ENCODE peak calls at places on chromosomes 1 and 21, in five cellular contexts. One of them, this sample, is unnamed.
A peak's percentile ranks its signal among the peaks of the same experiment; 100 is the strongest.

GRCh38 chr1:31568895-31569655 is 7.2 kb upstream of the TINAGL1 start:
- DNase-seq in Caco-2: no peak
- DNase-seq in right cardiac atrium: peak; percentile 84
- DNase-seq in CD8-positive, alpha-beta T cell: no peak
- DNase-seq in GM23248: no peak
- DNase-seq in this sample: peak; percentile 73

GRCh38 chr21:43808832-43809251 is 19.5 kb downstream of the RRP1 start:
- DNase-seq in CD8-positive, alpha-beta T cell: no peak
- DNase-seq in GM23248: no peak
- DNase-seq in right cardiac atrium: peak; percentile 45
- DNase-seq in Caco-2: no peak
- DNase-seq in this sample: no peak

GRCh38 chr1:4380564-4381168 is 273.7 kb upstream of the AJAP1 start:
- DNase-seq in right cardiac atrium: no peak
- DNase-seq in GM23248: no peak
- DNase-seq in CD8-positive, alpha-beta T cell: no peak
- DNase-seq in Caco-2: no peak
- DNase-seq in this sample: no peak

GRCh38 chr1:30887485-30888315 is 20.9 kb downstream of the SDC3 start:
- DNase-seq in GM23248: peak; percentile 71
- DNase-seq in right cardiac atrium: peak; percentile 25
- DNase-seq in CD8-positive, alpha-beta T cell: no peak
- DNase-seq in Caco-2: no peak
- DNase-seq in this sample: no peak

GRCh38 chr21:18387994-18388393 is 15.6 kb downstream of the TMPRSS15 start:
- DNase-seq in GM23248: no peak
- DNase-seq in CD8-positive, alpha-beta T cell: no peak
- DNase-seq in Caco-2: no peak
- DNase-seq in right cardiac atrium: no peak
- DNase-seq in this sample: no peak

GRCh38 chr1:236603896-236604217 is 459 bp downstream of the HEATR1 start:
- DNase-seq in right cardiac atrium: no peak
- DNase-seq in CD8-positive, alpha-beta T cell: no peak
- DNase-seq in GM23248: peak; percentile 66
- DNase-seq in Caco-2: no peak
- DNase-seq in this sample: no peak

GRCh38 chr1:154802336-154803003 is 67.6 kb downstream of the KCNN3 start:
- DNase-seq in Caco-2: no peak
- DNase-seq in CD8-positive, alpha-beta T cell: no peak
- DNase-seq in GM23248: no peak
- DNase-seq in right cardiac atrium: no peak
- DNase-seq in this sample: no peak

GRCh38 chr21:42212261-42212660 is 6.7 kb upstream of the ABCG1 start:
- DNase-seq in right cardiac atrium: no peak
- DNase-seq in Caco-2: no peak
- DNase-seq in CD8-positive, alpha-beta T cell: no peak
- DNase-seq in GM23248: no peak
- DNase-seq in this sample: no peak

GRCh38 chr21:41422546-41423372 is 3.3 kb upstream of the MX1 start:
- DNase-seq in Caco-2: no peak
- DNase-seq in right cardiac atrium: no peak
- DNase-seq in CD8-positive, alpha-beta T cell: no peak
- DNase-seq in GM23248: no peak
- DNase-seq in this sample: no peak

GRCh38 chr1:177274687-177275211 is 104.0 kb downstream of the BRINP2 start:
- DNase-seq in GM23248: peak; percentile 79
- DNase-seq in Caco-2: no peak
- DNase-seq in right cardiac atrium: peak; percentile 59
- DNase-seq in CD8-positive, alpha-beta T cell: no peak
- DNase-seq in this sample: peak; percentile 44

GRCh38 chr1:41329662-41330587 is 31.3 kb upstream of the FOXO6 start:
- DNase-seq in CD8-positive, alpha-beta T cell: no peak
- DNase-seq in GM23248: no peak
- DNase-seq in Caco-2: no peak
- DNase-seq in right cardiac atrium: no peak
- DNase-seq in this sample: no peak

GRCh38 chr21:14995695-14996490 is 68.9 kb downstream of the NRIP1 start:
- DNase-seq in CD8-positive, alpha-beta T cell: no peak
- DNase-seq in GM23248: peak; percentile 45
- DNase-seq in Caco-2: no peak
- DNase-seq in right cardiac atrium: peak; percentile 63
- DNase-seq in this sample: peak; percentile 75

DNA sequence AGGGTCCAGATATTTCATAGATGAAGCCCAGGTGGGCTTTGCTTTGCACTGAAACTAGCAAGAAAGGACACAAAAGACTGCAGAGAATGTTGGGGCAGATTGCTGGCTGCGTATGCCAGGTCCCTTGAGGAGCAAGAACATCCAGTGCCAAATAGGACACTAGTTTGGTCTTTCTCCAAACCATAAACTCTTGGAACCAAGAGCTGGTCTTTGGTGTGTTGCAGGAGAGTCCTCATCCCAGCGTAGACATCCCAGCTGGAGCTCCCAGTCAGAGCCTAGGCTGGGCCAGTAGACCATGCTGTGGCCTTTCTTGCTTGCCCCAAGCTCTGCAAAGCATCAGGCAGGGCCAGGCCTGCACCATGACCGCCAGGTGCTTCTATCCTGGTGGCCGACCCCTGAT is 87.5 kb downstream of the ATP5PO start:
- DNase-seq in CD8-positive, alpha-beta T cell: no peak
- DNase-seq in right cardiac atrium: peak; percentile 68
- DNase-seq in Caco-2: no peak
- DNase-seq in GM23248: no peak
- DNase-seq in this sample: no peak
- H3K4me1 ChIP-seq in CD8-positive, alpha-beta T cell: no peaks in the 10 kb centered on the region
- H3K4me1 ChIP-seq in right cardiac atrium: peaks cover 4% of the 10 kb centered on the region
- H3K4me1 ChIP-seq in Caco-2: no peaks in the 10 kb centered on the region
- H3K4me1 ChIP-seq in GM23248: peaks cover 24% of the 10 kb centered on the region
- H3K4me1 ChIP-seq in this sample: peaks cover 14% of the 10 kb centered on the region

GRCh38 chr1:2474104-2474787 is 1.8 kb upstream of the PLCH2 start:
- DNase-seq in CD8-positive, alpha-beta T cell: no peak
- DNase-seq in right cardiac atrium: no peak
- DNase-seq in GM23248: no peak
- DNase-seq in Caco-2: no peak
- DNase-seq in this sample: no peak
- H3K4me1 ChIP-seq in CD8-positive, alpha-beta T cell: no peaks in the 10 kb centered on the region
- H3K4me1 ChIP-seq in right cardiac atrium: no peaks in the 10 kb centered on the region
- H3K4me1 ChIP-seq in GM23248: no peaks in the 10 kb centered on the region
- H3K4me1 ChIP-seq in Caco-2: peaks cover 6% of the 10 kb centered on the region
- H3K4me1 ChIP-seq in this sample: no peaks in the 10 kb centered on the region

GRCh38 chr1:201156346-201156745 is 2.1 kb upstream of the TMEM9 start:
- DNase-seq in Caco-2: no peak
- DNase-seq in right cardiac atrium: no peak
- DNase-seq in GM23248: no peak
- DNase-seq in CD8-positive, alpha-beta T cell: no peak
- DNase-seq in this sample: no peak
- H3K4me1 ChIP-seq in Caco-2: peaks cover 12% of the 10 kb centered on the region
- H3K4me1 ChIP-seq in right cardiac atrium: peaks cover 6% of the 10 kb centered on the region
- H3K4me1 ChIP-seq in GM23248: peaks cover 8% of the 10 kb centered on the region
- H3K4me1 ChIP-seq in CD8-positive, alpha-beta T cell: peaks cover 16% of the 10 kb centered on the region
- H3K4me1 ChIP-seq in this sample: peaks cover 12% of the 10 kb centered on the region

GRCh38 chr1:230425252-230426061 is 675 bp downstream of the PGBD5 start:
- DNase-seq in CD8-positive, alpha-beta T cell: no peak
- DNase-seq in right cardiac atrium: no peak
- DNase-seq in GM23248: peak; percentile 48
- DNase-seq in Caco-2: no peak
- DNase-seq in this sample: no peak
- H3K4me1 ChIP-seq in CD8-positive, alpha-beta T cell: peaks cover 9% of the 10 kb centered on the region
- H3K4me1 ChIP-seq in right cardiac atrium: no peaks in the 10 kb centered on the region
- H3K4me1 ChIP-seq in GM23248: no peaks in the 10 kb centered on the region
- H3K4me1 ChIP-seq in Caco-2: peaks cover 6% of the 10 kb centered on the region
- H3K4me1 ChIP-seq in this sample: peaks cover 28% of the 10 kb centered on the region

GRCh38 chr1:200780545-200781444 is 42.1 kb downstream of the CAMSAP2 start:
- DNase-seq in GM23248: peak; percentile 53
- DNase-seq in CD8-positive, alpha-beta T cell: no peak
- DNase-seq in right cardiac atrium: no peak
- DNase-seq in Caco-2: no peak
- DNase-seq in this sample: no peak
- H3K4me1 ChIP-seq in GM23248: peaks cover 37% of the 10 kb centered on the region
- H3K4me1 ChIP-seq in CD8-positive, alpha-beta T cell: no peaks in the 10 kb centered on the region
- H3K4me1 ChIP-seq in right cardiac atrium: peaks cover 11% of the 10 kb centered on the region
- H3K4me1 ChIP-seq in Caco-2: peaks cover 14% of the 10 kb centered on the region
- H3K4me1 ChIP-seq in this sample: peaks cover 53% of the 10 kb centered on the region

GRCh38 chr1:2950926-2951305 is 70.4 kb upstream of the ACTRT2 start:
- DNase-seq in Caco-2: no peak
- DNase-seq in GM23248: no peak
- DNase-seq in CD8-positive, alpha-beta T cell: no peak
- DNase-seq in right cardiac atrium: no peak
- DNase-seq in this sample: no peak

GRCh38 chr1:2946999-2947650 is 74.1 kb upstream of the ACTRT2 start:
- DNase-seq in GM23248: no peak
- DNase-seq in right cardiac atrium: no peak
- DNase-seq in CD8-positive, alpha-beta T cell: no peak
- DNase-seq in Caco-2: no peak
- DNase-seq in this sample: no peak

GRCh38 chr1:2949966-2950925 is 71.0 kb upstream of the ACTRT2 start:
- DNase-seq in CD8-positive, alpha-beta T cell: no peak
- DNase-seq in GM23248: no peak
- DNase-seq in right cardiac atrium: no peak
- DNase-seq in Caco-2: no peak
- DNase-seq in this sample: no peak

GRCh38 chr1:2948001-2948750 is 73.1 kb upstream of the ACTRT2 start:
- DNase-seq in Caco-2: no peak
- DNase-seq in right cardiac atrium: no peak
- DNase-seq in GM23248: no peak
- DNase-seq in CD8-positive, alpha-beta T cell: no peak
- DNase-seq in this sample: no peak

GRCh38 chr1:2948751-2949680 is 72.3 kb upstream of the ACTRT2 start:
- DNase-seq in CD8-positive, alpha-beta T cell: no peak
- DNase-seq in Caco-2: no peak
- DNase-seq in GM23248: no peak
- DNase-seq in right cardiac atrium: no peak
- DNase-seq in this sample: no peak
- H3K4me1 ChIP-seq in CD8-positive, alpha-beta T cell: no peaks in the 10 kb centered on the region
- H3K4me1 ChIP-seq in Caco-2: no peaks in the 10 kb centered on the region
- H3K4me1 ChIP-seq in GM23248: no peaks in the 10 kb centered on the region
- H3K4me1 ChIP-seq in right cardiac atrium: no peaks in the 10 kb centered on the region
- H3K4me1 ChIP-seq in this sample: peaks cover 6% of the 10 kb centered on the region

DNA sequence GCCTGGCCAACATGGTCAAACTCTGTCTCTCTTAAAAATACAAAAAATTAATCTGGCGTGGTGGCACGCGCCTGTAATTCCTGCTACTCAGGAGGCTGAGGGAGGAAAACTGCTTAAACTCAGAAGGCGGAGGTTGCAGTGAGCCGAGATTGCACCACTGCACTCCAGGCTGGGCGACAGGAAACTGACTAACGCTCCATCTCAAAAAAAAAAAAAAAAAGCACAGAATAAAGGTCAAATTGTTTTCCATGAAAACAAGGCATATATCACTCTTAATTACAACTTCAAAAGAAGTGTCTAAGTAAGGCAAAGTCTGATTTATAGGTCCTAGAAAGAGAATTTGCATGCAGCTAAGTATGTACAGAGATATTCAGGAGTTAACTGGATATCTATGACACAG is 25.6 kb downstream of the EYA3 start:
- DNase-seq in right cardiac atrium: peak; percentile 30
- DNase-seq in Caco-2: no peak
- DNase-seq in GM23248: no peak
- DNase-seq in CD8-positive, alpha-beta T cell: no peak
- DNase-seq in this sample: no peak
- H3K4me1 ChIP-seq in right cardiac atrium: peaks cover 1% of the 10 kb centered on the region
- H3K4me1 ChIP-seq in Caco-2: no peaks in the 10 kb centered on the region
- H3K4me1 ChIP-seq in GM23248: peaks cover 40% of the 10 kb centered on the region
- H3K4me1 ChIP-seq in CD8-positive, alpha-beta T cell: peaks cover 12% of the 10 kb centered on the region
- H3K4me1 ChIP-seq in this sample: peaks cover 21% of the 10 kb centered on the region

GRCh38 chr1:226641671-226642231 is 93.2 kb downstream of the STUM start:
- DNase-seq in Caco-2: no peak
- DNase-seq in GM23248: no peak
- DNase-seq in CD8-positive, alpha-beta T cell: no peak
- DNase-seq in right cardiac atrium: peak; percentile 26
- DNase-seq in this sample: no peak
- H3K4me1 ChIP-seq in Caco-2: no peaks in the 10 kb centered on the region
- H3K4me1 ChIP-seq in GM23248: peaks cover 7% of the 10 kb centered on the region
- H3K4me1 ChIP-seq in CD8-positive, alpha-beta T cell: peaks cover 60% of the 10 kb centered on the region
- H3K4me1 ChIP-seq in right cardiac atrium: peaks cover 7% of the 10 kb centered on the region
- H3K4me1 ChIP-seq in this sample: peaks cover 34% of the 10 kb centered on the region

DNA sequence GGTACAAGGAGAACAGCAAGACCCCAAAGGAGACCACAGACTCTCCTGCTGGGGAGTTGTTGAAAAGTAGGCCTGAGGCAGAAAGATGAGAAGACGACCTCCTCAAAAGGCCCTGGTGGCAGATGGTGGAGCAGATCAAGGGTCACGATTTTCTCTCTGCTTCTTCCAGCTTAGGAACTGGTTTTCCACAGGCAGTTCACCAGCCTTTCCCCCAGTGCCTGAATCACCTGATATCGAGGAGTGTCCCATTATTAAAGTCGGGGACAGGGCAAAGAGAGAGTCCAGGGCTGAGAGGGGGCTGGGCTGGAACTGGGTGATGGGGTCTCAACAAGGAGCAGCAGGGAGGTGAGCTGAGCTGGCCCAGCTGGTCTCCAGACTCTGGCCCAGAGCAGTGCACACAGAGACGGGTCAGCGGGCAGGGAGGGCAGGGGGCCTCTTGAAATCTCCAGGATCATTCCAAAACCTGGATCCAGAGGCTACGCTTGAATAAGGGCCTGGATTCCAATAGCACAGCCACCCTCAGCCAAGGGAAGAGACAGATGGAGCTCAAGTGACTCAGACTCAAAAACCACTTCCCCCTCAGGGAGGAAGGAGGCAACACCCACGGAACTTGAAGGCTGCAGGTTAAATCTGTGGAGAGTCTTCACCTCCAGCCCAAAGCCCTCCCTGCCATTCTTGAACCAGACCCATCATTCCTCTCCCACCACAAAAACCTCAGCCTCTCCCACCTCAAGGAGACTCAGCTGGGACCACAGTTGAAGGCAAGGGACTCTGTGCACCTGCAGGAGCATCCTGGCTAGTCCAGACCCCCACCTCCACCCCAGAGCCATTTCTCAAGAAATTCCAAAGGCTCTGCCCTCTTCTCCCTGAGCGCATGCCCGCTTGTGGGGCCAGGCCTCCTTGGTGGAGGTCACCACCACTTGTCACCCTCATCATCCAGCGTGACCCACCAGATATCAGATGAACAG is at the start of gene S100A5:
- DNase-seq in right cardiac atrium: no peak
- DNase-seq in CD8-positive, alpha-beta T cell: peak; percentile 56
- DNase-seq in GM23248: peak; percentile 71
- DNase-seq in Caco-2: no peak
- DNase-seq in this sample: no peak
- H3K4me1 ChIP-seq in right cardiac atrium: peaks cover 10% of the 10 kb centered on the region
- H3K4me1 ChIP-seq in CD8-positive, alpha-beta T cell: peaks cover 69% of the 10 kb centered on the region
- H3K4me1 ChIP-seq in GM23248: peaks cover 57% of the 10 kb centered on the region
- H3K4me1 ChIP-seq in Caco-2: peaks cover 24% of the 10 kb centered on the region
- H3K4me1 ChIP-seq in this sample: peaks cover 21% of the 10 kb centered on the region